ENCODE peak calls at places on chromosome 12, in seven cellular contexts. G is left ventricle myocardium inferior, S is tibial artery, P is endodermal cell, F is IMR-90, K is right cardiac atrium, I is left lung. Y is an unnamed sample.

GRCh38 chr12:100141998-100142850 is 450 bp downstream of the BLTP3B start:
- DNase-seq in S (peak; percentile 77), K (peak; percentile 78), G (peak; percentile 49), F (no peak), I (peak; percentile 91), P (peak; percentile 89), Y (peak; percentile 40)

GRCh38 chr12:111867531-111867930 is 25.5 kb downstream of the MAPKAPK5 start:
- DNase-seq in F (no peak), K (no peak), P (no peak), G (no peak), I (no peak), S (no peak), Y (no peak)

GRCh38 chr12:27048822-27049752 is 26.7 kb downstream of the MED21 start:
- DNase-seq in K (no peak), P (no peak), S (no peak), F (peak; percentile 91), I (no peak), G (no peak), Y (no peak)

GRCh38 chr12:112602150-112602549 is 183.4 kb downstream of the PTPN11 start:
- DNase-seq in P (peak; percentile 77), I (no peak), S (no peak), K (no peak), G (no peak), F (no peak), Y (no peak)

GRCh38 chr12:10960260-10960659 is 21.2 kb upstream of the TAS2R14 start:
- DNase-seq in P (no peak), F (no peak), K (no peak), G (no peak), I (no peak), S (no peak), Y (no peak)

GRCh38 chr12:92362785-92363184 is 217.1 kb upstream of the BTG1 start:
- DNase-seq in G (no peak), F (no peak), I (no peak), S (no peak), K (no peak), P (no peak), Y (no peak)

GRCh38 chr12:9902539-9903228 is 21.4 kb downstream of the KLRF2 start:
- DNase-seq in I (no peak), G (no peak), S (no peak), K (no peak), P (no peak), F (no peak), Y (no peak)

GRCh38 chr12:89882757-89883156 is 174.1 kb upstream of the ATP2B1 start:
- DNase-seq in P (no peak), F (no peak), G (no peak), S (no peak), I (no peak), K (no peak), Y (no peak)

GRCh38 chr12:19030180-19030579 is 99.4 kb upstream of the PLEKHA5 start:
- DNase-seq in I (no peak), F (no peak), P (no peak), K (no peak), G (no peak), S (no peak), Y (no peak)

GRCh38 chr12:28794796-28795195 is 354.3 kb upstream of the FAR2 start:
- DNase-seq in G (no peak), S (no peak), I (no peak), F (no peak), K (no peak), P (no peak), Y (no peak)

GRCh38 chr12:122064780-122065588 is 13.6 kb upstream of the MLXIP start:
- DNase-seq in P (peak; percentile 90), K (peak; percentile 67), S (no peak), G (peak; percentile 49), F (peak; percentile 86), I (peak; percentile 1), Y (peak; percentile 76)

GRCh38 chr12:85468356-85469157 is 188.5 kb downstream of the ALX1 start:
- DNase-seq in K (no peak), P (peak; percentile 91), I (peak; percentile 62), S (peak; percentile 56), F (peak; percentile 68), G (no peak), Y (no peak)

GRCh38 chr12:28700161-28700560 is 448.9 kb upstream of the FAR2 start:
- DNase-seq in K (no peak), F (no peak), P (no peak), I (no peak), S (no peak), G (no peak), Y (no peak)

GRCh38 chr12:93524386-93525133 is 47.9 kb upstream of the SOCS2 start:
- DNase-seq in S (no peak), F (no peak), P (peak; percentile 20), K (no peak), I (no peak), G (no peak), Y (no peak)

GRCh38 chr12:104458645-104459555 is 2.2 kb downstream of the CHST11 start:
- DNase-seq in I (no peak), F (no peak), G (peak; percentile 20), S (no peak), K (peak; percentile 67), P (peak; percentile 80), Y (peak; percentile 53)

GRCh38 chr12:89183985-89184435 is 168.3 kb downstream of the DUSP6 start:
- DNase-seq in K (peak; percentile 68), G (peak; percentile 41), F (peak; percentile 72), P (no peak), I (no peak), S (peak; percentile 78), Y (peak; percentile 64)

GRCh38 chr12:123853401-123854070 is 91.4 kb downstream of the DNAH10 start:
- DNase-seq in S (no peak), I (no peak), P (peak; percentile 30), K (no peak), G (no peak), F (no peak), Y (no peak)

GRCh38 chr12:70843363-70843762 is 77.2 kb downstream of the PTPRR start:
- DNase-seq in I (no peak), G (no peak), S (no peak), F (no peak), K (no peak), P (no peak), Y (no peak)

GRCh38 chr12:68481181-68481941 is 129.3 kb upstream of the RAP1B start:
- DNase-seq in S (no peak), G (no peak), I (no peak), F (peak; percentile 15), K (no peak), P (no peak), Y (no peak)

GRCh38 chr12:68480526-68480925 is 130.2 kb upstream of the RAP1B start:
- DNase-seq in S (no peak), P (no peak), I (no peak), F (no peak), G (no peak), K (no peak), Y (no peak)

GRCh38 chr12:68482660-68483059 is 128.0 kb upstream of the RAP1B start:
- DNase-seq in G (no peak), P (no peak), K (no peak), I (no peak), F (no peak), S (no peak), Y (no peak)

GRCh38 chr12:68483592-68484373 is 126.9 kb upstream of the RAP1B start:
- DNase-seq in S (no peak), K (no peak), G (no peak), P (no peak), I (no peak), F (peak; percentile 67), Y (no peak)

DNA sequence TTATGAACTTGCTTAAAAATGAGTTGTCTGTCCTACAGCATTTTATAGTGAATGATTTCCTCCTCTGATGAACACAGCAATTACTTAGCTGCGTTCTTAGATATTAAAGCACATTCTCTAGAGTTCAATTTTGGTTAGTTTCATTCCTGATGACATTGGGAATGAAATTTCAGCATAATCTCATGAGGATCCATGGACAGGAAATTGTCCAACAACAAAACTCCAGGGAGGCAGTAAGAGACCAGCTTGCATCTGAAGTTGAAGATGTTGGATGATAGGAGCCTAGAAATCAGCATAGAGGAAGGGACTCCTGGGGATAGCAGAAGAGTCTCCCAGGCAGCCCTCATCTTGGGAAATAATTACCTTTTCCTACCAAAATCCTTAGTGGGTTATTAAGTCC is 128.7 kb upstream of the RAP1B start:
- DNase-seq in G (no peak), F (no peak), P (no peak), S (no peak), I (no peak), K (no peak), Y (no peak)
- H3K27ac ChIP-seq in G (peak overlapping the region; percentile 47), F (no peak overlapping the region), P (no peak overlapping the region), S (peak overlapping the region; percentile 16), I (no peak overlapping the region), K (no peak overlapping the region), Y (no peak overlapping the region)

DNA sequence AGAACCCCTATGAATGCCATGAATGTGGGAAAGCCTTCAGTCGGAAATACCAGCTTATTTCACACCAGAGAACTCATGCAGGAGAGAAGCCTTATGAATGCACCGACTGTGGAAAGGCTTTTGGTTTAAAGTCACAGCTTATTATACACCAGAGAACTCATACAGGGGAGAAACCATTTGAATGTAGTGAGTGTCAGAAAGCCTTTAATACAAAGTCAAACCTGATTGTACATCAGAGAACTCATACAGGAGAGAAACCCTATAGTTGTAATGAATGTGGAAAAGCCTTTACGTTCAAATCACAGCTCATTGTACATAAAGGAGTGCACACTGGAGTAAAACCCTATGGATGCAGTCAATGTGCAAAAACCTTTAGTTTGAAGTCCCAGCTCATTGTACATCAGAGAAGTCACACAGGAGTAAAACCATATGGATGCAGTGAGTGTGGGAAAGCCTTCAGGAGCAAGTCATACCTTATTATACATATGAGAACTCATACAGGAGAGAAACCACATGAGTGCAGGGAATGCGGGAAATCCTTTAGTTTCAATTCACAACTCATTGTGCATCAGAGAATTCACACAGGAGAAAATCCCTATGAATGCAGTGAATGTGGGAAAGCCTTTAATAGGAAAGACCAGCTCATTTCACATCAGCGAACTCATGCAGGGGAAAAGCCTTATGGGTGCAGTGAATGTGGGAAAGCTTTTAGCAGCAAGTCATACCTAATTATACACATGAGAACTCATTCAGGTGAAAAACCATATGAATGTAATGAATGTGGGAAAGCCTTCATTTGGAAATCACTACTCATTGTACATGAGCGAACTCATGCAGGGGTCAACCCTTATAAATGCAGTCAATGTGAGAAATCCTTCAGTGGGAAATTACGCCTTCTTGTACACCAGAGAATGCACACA is 22.3 kb downstream of the ZNF268 start:
- DNase-seq in F (peak; percentile 20), S (no peak), K (no peak), G (no peak), P (no peak), I (no peak), Y (no peak)
- H3K9me3 ChIP-seq in F (peaks cover 62% of the 10 kb centered on the region), S (peaks cover 51% of the 10 kb centered on the region), K (peaks cover 22% of the 10 kb centered on the region), G (peaks cover 95% of the 10 kb centered on the region), P (peaks cover 84% of the 10 kb centered on the region), I (peaks cover 95% of the 10 kb centered on the region), Y (peaks cover 85% of the 10 kb centered on the region)

DNA sequence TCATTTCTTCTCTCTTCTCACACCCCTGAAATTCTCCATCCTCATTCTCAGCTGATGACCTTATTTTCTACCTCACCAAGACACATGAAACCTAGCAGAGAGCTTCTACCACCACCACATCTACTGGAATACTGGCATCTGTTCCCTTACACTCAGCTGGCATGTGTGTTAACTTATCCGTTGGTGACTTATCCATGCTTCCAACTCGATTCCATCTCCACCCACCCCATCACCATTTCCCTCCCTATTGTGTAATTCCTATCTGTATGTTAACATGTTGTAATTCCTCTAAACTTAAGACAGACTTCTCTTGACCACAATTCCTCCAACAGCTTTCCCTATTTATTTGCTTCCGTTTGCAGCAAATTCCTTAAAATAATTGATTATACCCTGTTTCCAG is 15.4 kb downstream of the C1S start:
- DNase-seq in K (no peak), G (no peak), S (no peak), P (no peak), I (no peak), F (peak; percentile 82), Y (no peak)
- H3K27ac ChIP-seq in K (no peak overlapping the region), G (no peak overlapping the region), S (no peak overlapping the region), P (no peak overlapping the region), I (no peak overlapping the region), F (peak overlapping the region; percentile 87), Y (no peak overlapping the region)

GRCh38 chr12:46518729-46519128 is 146.2 kb upstream of the SLC38A2 start:
- DNase-seq in I (no peak), S (no peak), P (no peak), G (no peak), F (no peak), K (no peak), Y (no peak)
- H3K9me3 ChIP-seq in I (no peaks in the 10 kb centered on the region), S (no peaks in the 10 kb centered on the region), P (no peaks in the 10 kb centered on the region), G (no peaks in the 10 kb centered on the region), F (peaks cover 17% of the 10 kb centered on the region), K (no peaks in the 10 kb centered on the region), Y (no peaks in the 10 kb centered on the region)